ENCODE peak calls at places on chromosomes 11 and 22, in five cellular contexts. D is aorta, Q is NT2/D1, V is PC-3, Z is GM06990. F is an unnamed sample.
A peak's percentile ranks its signal among the peaks of the same experiment; 100 is the strongest.

GRCh38 chr22:46484861-46485595 is 52.4 kb downstream of the CELSR1 start:
- DNase-seq in Q (no peak), D (no peak), Z (no peak), V (peak; percentile 4), F (peak; percentile 66)

GRCh38 chr11:75302346-75302745 is 49.1 kb downstream of the ARRB1 start:
- DNase-seq in V (no peak), D (peak; percentile 55), Z (no peak), Q (no peak), F (no peak)

GRCh38 chr11:2651826-2652237 is 48.0 kb downstream of the KCNQ1OT1 start:
- DNase-seq in V (no peak), Z (no peak), D (no peak), Q (no peak), F (peak; percentile 22)

GRCh38 chr11:43868852-43869567 is 11.6 kb upstream of the ALKBH3 start:
- DNase-seq in Z (peak; percentile 64), Q (no peak), V (peak; percentile 39), D (no peak), F (no peak)

GRCh38 chr11:104091281-104092071 is 55.0 kb downstream of the DDI1 start:
- DNase-seq in D (no peak), Z (no peak), Q (no peak), V (no peak), F (no peak)

GRCh38 chr11:119373059-119373875 is 8.2 kb downstream of the USP2 start:
- DNase-seq in Q (no peak), Z (no peak), V (no peak), D (peak; percentile 69), F (no peak)

GRCh38 chr11:69730500-69730899 is 26.7 kb upstream of the FGF19 start:
- DNase-seq in D (no peak), Z (no peak), V (no peak), Q (no peak), F (peak; percentile 54)

GRCh38 chr11:70713988-70714665 is 315.8 kb downstream of the CTTN start:
- DNase-seq in D (peak; percentile 53), Z (no peak), Q (peak; percentile 58), V (no peak), F (peak; percentile 96)

GRCh38 chr11:47257178-47257517 is 648 bp upstream of the NR1H3 start:
- DNase-seq in D (no peak), Z (no peak), V (no peak), Q (no peak), F (no peak)

GRCh38 chr22:46149493-46149997 is 781 bp upstream of the PPARA start:
- DNase-seq in D (peak; percentile 88), Z (no peak), Q (no peak), V (no peak), F (no peak)

GRCh38 chr22:37639771-37640590 is 512 bp downstream of the SH3BP1 start:
- DNase-seq in V (no peak), Q (no peak), D (no peak), Z (no peak), F (peak; percentile 92)

GRCh38 chr11:29534831-29535230 is 482.0 kb downstream of the KCNA4 start:
- DNase-seq in D (no peak), Z (no peak), Q (no peak), V (peak; percentile 21), F (no peak)

GRCh38 chr11:2301631-2302272 is at the start of the genes C11orf21 and TSPAN32:
- DNase-seq in Q (no peak), D (peak; percentile 72), Z (no peak), V (peak; percentile 9), F (no peak)

DNA sequence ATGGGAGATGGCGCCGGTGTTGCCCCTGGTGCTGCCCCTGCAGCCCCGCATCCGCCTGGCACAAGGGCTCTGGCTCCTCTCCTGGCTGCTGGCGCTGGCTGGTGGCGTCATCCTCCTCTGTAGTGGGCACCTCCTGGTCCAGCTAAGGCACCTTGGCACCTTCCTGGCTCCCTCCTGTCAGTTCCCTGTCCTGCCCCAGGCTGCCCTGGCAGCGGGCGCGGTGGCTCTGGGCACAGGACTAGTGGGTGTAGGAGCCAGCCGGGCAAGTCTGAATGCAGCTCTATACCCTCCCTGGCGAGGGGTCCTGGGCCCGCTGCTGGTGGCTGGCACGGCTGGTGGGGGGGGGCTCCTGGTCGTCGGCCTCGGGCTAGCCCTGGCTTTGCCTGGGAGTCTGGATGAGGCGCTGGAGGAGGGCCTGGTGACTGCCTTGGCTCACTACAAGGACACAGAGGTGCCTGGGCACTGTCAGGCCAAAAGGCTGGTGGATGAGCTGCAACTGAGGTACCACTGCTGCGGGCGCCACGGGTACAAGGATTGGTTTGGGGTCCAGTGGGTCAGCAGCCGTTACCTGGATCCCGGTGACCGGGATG is 313 bp downstream of the ROM1 start:
- DNase-seq in Q (no peak), D (no peak), Z (no peak), V (no peak), F (no peak)
- H3K4me3 ChIP-seq in Q (peak overlapping the region; percentile 0), D (no peak overlapping the region), Z (peak overlapping the region; percentile 84), V (peak overlapping the region; percentile 81), F (peak overlapping the region; percentile 24)

GRCh38 chr11:76415073-76415472 is 29.7 kb upstream of the EMSY start:
- DNase-seq in Z (no peak), V (no peak), Q (no peak), D (no peak), F (peak; percentile 64)
- H3K27me3 ChIP-seq in Z (no peaks in the 10 kb centered on the region), V (no peaks in the 10 kb centered on the region), Q (no peaks in the 10 kb centered on the region), D (no peaks in the 10 kb centered on the region), F (no peaks in the 10 kb centered on the region)

DNA sequence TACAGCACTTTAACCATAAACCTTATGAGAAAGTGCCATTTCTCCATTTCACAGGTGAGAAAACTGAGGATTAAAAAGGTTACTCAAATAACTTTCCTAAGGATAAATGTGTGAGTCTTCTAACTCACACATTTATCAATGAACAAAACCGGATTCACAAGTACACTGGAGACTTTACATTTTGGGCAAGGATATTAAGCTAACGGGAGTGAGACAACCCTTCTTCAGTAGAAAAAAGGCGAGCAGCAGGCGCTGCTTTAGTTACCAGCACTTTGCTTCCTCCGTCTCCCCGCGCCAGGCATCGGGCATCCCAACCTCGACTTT is 356 bp upstream of the TTC12 start:
- DNase-seq in D (no peak), Q (no peak), V (no peak), Z (no peak), F (no peak)
- H3K36me3 ChIP-seq in D (peaks cover 2% of the 10 kb centered on the region), Q (peaks cover 16% of the 10 kb centered on the region), V (no peaks in the 10 kb centered on the region), Z (no peaks in the 10 kb centered on the region), F (no peaks in the 10 kb centered on the region)

GRCh38 chr11:62125316-62125715 is 1.5 kb downstream of the INCENP start:
- DNase-seq in Z (no peak), Q (no peak), D (peak; percentile 33), V (peak; percentile 12), F (peak; percentile 26)
- H3K4me3 ChIP-seq in Z (peak overlapping the region; percentile 86), Q (peak overlapping the region; percentile 99), D (no peak overlapping the region), V (peak overlapping the region; percentile 83), F (no peak overlapping the region)

DNA sequence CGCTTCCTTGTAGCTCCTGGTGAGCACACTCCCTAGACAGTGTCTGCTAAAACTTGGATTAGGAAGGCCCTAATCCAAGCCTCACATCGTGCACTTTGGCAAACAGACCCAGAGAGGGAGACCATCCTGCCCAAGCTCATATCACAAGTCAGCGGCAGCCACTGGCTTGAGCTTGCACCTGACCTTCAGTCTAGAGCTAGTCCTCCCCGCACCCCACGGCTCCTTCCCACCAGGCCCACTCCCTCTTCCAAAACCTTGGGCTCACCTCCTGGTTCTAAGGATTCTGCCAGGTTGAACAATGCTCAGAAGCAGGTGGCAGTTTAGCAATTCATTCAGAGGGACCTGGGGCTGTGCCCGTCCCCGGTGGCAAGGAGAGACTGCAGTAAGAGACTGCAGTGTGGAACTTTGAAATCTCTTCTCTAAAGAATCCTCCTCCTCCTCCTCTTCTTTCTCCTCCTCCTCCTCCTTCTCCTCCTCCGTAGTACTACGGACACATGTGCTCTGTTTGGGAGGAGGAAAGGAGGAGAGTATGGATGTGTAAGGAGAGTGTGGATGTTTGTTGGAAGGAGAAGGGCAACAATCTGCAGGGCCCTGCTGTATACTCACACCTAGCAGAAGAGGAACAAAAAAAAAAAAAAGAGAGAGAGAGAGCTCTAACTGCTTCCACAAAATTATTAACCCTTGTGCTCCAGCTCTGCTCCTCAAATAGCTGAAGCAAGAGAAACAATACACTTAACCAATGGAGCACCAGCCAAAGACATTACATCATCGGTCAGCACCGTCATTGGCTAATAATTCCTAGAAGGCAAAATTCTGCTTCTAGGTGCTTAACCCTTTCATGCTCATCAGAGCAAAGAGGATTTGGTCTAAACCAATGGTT is 6.0 kb downstream of the SYN3 start:
- DNase-seq in D (no peak), Z (no peak), V (no peak), Q (no peak), F (no peak)
- H3K27me3 ChIP-seq in D (no peaks in the 10 kb centered on the region), Z (peaks cover 3% of the 10 kb centered on the region), V (no peaks in the 10 kb centered on the region), Q (no peaks in the 10 kb centered on the region), F (peaks cover 13% of the 10 kb centered on the region)

GRCh38 chr22:36143956-36144355 is 16.6 kb downstream of the APOL3 start:
- DNase-seq in D (no peak), V (no peak), Z (no peak), Q (no peak), F (no peak)

GRCh38 chr22:36143066-36143815 is 17.3 kb downstream of the APOL3 start:
- DNase-seq in D (no peak), V (no peak), Q (no peak), Z (no peak), F (no peak)

GRCh38 chr22:36147196-36147788 is 13.3 kb downstream of the APOL3 start:
- DNase-seq in Q (no peak), Z (no peak), D (no peak), V (no peak), F (no peak)

GRCh38 chr22:36145881-36146280 is 14.7 kb downstream of the APOL3 start:
- DNase-seq in D (no peak), Z (no peak), Q (no peak), V (no peak), F (no peak)

DNA sequence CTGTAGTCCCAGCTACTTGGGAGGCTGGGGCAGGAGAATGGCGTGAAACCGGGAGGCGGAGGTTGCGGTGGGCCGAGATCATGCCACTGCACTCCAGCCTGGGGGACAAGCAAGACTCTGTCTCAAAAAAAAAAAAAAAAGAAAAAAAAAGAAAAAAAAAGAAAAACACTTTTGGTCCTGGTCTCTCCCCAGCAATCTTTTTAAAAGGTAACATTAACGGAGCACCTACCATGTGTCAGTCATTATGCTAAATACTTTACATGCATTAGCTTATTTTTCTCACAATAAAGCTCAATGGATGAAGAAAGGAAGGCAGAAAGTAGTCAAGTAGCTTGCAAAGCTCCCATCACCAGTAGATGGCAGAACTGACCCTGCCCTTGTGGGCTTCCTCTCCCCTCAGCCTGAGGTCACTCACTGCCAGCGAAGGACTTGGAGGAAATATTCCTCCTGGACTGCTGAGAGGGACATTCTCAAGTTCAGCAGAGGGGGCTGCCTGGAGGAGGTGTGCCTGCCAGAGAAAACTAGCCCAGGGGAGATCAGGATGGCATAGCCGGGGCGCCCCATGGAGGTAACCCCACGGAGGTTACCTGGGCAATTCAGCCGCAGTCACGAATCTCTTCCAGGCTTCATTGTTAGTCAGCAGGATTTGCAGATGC is 15.5 kb downstream of the APOL3 start:
- DNase-seq in Q (peak; percentile 48), D (no peak), Z (no peak), V (peak; percentile 51), F (peak; percentile 72)
- H3K36me3 ChIP-seq in Q (no peaks in the 10 kb centered on the region), D (no peaks in the 10 kb centered on the region), Z (peaks cover 14% of the 10 kb centered on the region), V (no peaks in the 10 kb centered on the region), F (no peaks in the 10 kb centered on the region)

GRCh38 chr11:61509058-61510029 is 795 bp downstream of the LRRC10B start:
- DNase-seq in V (peak; percentile 78), D (peak; percentile 87), Z (peak; percentile 84), Q (peak; percentile 91), F (peak; percentile 94)
- H3K4me3 ChIP-seq in V (peak overlapping the region; percentile 47), D (no peak overlapping the region), Z (peak overlapping the region; percentile 8), Q (peak overlapping the region; percentile 48), F (peak overlapping the region; percentile 45)

GRCh38 chr11:17733261-17733660 is 1.3 kb upstream of the KCNC1 start:
- DNase-seq in Z (no peak), Q (no peak), D (peak; percentile 21), V (no peak), F (no peak)
- H3K27me3 ChIP-seq in Z (no peaks in the 10 kb centered on the region), Q (peaks cover 48% of the 10 kb centered on the region), D (no peaks in the 10 kb centered on the region), V (peaks cover 3% of the 10 kb centered on the region), F (peaks cover 69% of the 10 kb centered on the region)

GRCh38 chr11:68381716-68382115 is 69.3 kb downstream of the LRP5 start:
- DNase-seq in V (no peak), D (no peak), Q (no peak), Z (no peak), F (no peak)
- H3K36me3 ChIP-seq in V (no peaks in the 10 kb centered on the region), D (no peaks in the 10 kb centered on the region), Q (peaks cover 15% of the 10 kb centered on the region), Z (peaks cover 1% of the 10 kb centered on the region), F (peaks cover under 1% of the 10 kb centered on the region)

F was measured in H7.